ENCODE peak calls at places on chromosomes 13 and 19, in seven cellular contexts. U, I, T, E, A, J and W are unnamed samples.

GRCh38 chr19:51712461-51713081 is 11.2 kb downstream of the HAS1 start:
- DNase-seq in U (no peak), I (no peak), T (no peak), E (peak; percentile 71), A (peak; percentile 67), J (no peak), W (no peak)

GRCh38 chr13:112899618-112900600 is 69.1 kb upstream of the MCF2L start:
- DNase-seq in U (no peak), I (no peak), T (no peak), E (no peak), A (no peak), J (no peak), W (no peak)

GRCh38 chr13:92317066-92317465 is 909.5 kb upstream of the GPC6 start:
- DNase-seq in U (no peak), I (no peak), T (no peak), E (peak; percentile 97), A (peak; percentile 82), J (no peak), W (no peak)

GRCh38 chr13:110557610-110558305 is 3.8 kb downstream of the RAB20 start:
- DNase-seq in U (no peak), I (no peak), T (no peak), E (no peak), A (no peak), J (no peak), W (no peak)

GRCh38 chr19:39671739-39672363 is 16.1 kb downstream of the LGALS16 start:
- DNase-seq in U (peak; percentile 19), I (peak; percentile 34), T (peak; percentile 8), E (peak; percentile 64), A (peak; percentile 57), J (peak; percentile 59), W (peak; percentile 62)

GRCh38 chr13:60398438-60398891 is 1.4 kb downstream of the TDRD3 start:
- DNase-seq in U (no peak), I (no peak), T (no peak), E (no peak), A (no peak), J (no peak), W (no peak)

GRCh38 chr13:21949818-21950429 is 279.1 kb downstream of the FGF9 start:
- DNase-seq in U (no peak), I (no peak), T (no peak), E (no peak), A (no peak), J (no peak), W (no peak)

GRCh38 chr19:1707240-1707639 is 46.1 kb upstream of the ONECUT3 start:
- DNase-seq in U (no peak), I (no peak), T (no peak), E (no peak), A (no peak), J (no peak), W (no peak)

GRCh38 chr19:15534957-15535864 is 26.9 kb downstream of the CYP4F22 start:
- DNase-seq in U (no peak), I (no peak), T (no peak), E (no peak), A (no peak), J (no peak), W (no peak)

GRCh38 chr19:55485439-55486011 is 537 bp downstream of the NAT14 start:
- DNase-seq in U (no peak), I (no peak), T (no peak), E (no peak), A (no peak), J (no peak), W (no peak)

GRCh38 chr13:112716841-112717520 is 27.1 kb downstream of the ATP11A start:
- DNase-seq in U (no peak), I (no peak), T (no peak), E (no peak), A (no peak), J (no peak), W (no peak)

GRCh38 chr19:19817357-19817756 is 4.2 kb downstream of the ZNF506 start:
- DNase-seq in U (peak; percentile 54), I (no peak), T (no peak), E (no peak), A (no peak), J (no peak), W (no peak)

GRCh38 chr19:11963566-11964355 is 1.1 kb upstream of the ZNF763 start:
- DNase-seq in U (peak; percentile 53), I (peak; percentile 81), T (peak; percentile 32), E (peak; percentile 85), A (peak; percentile 84), J (peak; percentile 83), W (no peak)

GRCh38 chr13:50892162-50892944 is 17.2 kb upstream of the RNASEH2B start:
- DNase-seq in U (no peak), I (no peak), T (no peak), E (no peak), A (no peak), J (peak; percentile 63), W (no peak)

GRCh38 chr19:47643281-47643680 is 34.3 kb downstream of the BICRA start:
- DNase-seq in U (no peak), I (no peak), T (no peak), E (no peak), A (no peak), J (no peak), W (no peak)